ENCODE peak calls at places on chromosomes 3 and 15, in seven cellular contexts. K is A673, F is AG04450, C is NT2/D1, S is cardiac muscle cell, D is PC-9, O is hepatocyte. T is an unnamed sample.
A peak's percentile ranks its signal among the peaks of the same experiment; 100 is the strongest.

GRCh38 chr3:149593416-149594160 is 64.2 kb downstream of the WWTR1 start:
- DNase-seq in F (no peak), S (no peak), K (no peak), O (no peak), D (no peak), C (no peak), T (no peak)

GRCh38 chr3:178318957-178319528 is 217.2 kb upstream of the KCNMB2 start:
- DNase-seq in F (no peak), C (no peak), S (no peak), K (no peak), D (no peak), O (peak; percentile 23), T (no peak)

GRCh38 chr3:38131621-38132369 is 5.1 kb downstream of the ACAA1 start:
- DNase-seq in S (peak; percentile 59), D (no peak), K (peak; percentile 22), C (no peak), O (peak; percentile 44), F (no peak), T (no peak)

GRCh38 chr15:23877502-23878412 is 190.7 kb upstream of the NDN start:
- DNase-seq in O (peak; percentile 84), F (no peak), S (peak; percentile 81), K (peak; percentile 23), D (peak; percentile 26), C (peak; percentile 69), T (no peak)

GRCh38 chr3:133455960-133456359 is 56.1 kb downstream of the BFSP2 start:
- DNase-seq in O (no peak), F (no peak), S (no peak), K (no peak), D (no peak), C (no peak), T (no peak)

GRCh38 chr15:101346928-101347327 is 51.9 kb upstream of the SNRPA1 start:
- DNase-seq in O (no peak), S (no peak), D (no peak), F (no peak), K (peak; percentile 18), C (no peak), T (no peak)

GRCh38 chr3:195260286-195260905 is 10.6 kb downstream of the XXYLT1 start:
- DNase-seq in S (peak; percentile 25), O (peak; percentile 46), F (no peak), D (no peak), C (no peak), K (peak; percentile 38), T (no peak)

GRCh38 chr15:66498501-66499386 is 1.2 kb upstream of the SNAPC5 start:
- DNase-seq in D (no peak), O (peak; percentile 24), C (no peak), F (no peak), K (peak; percentile 67), S (peak; percentile 22), T (no peak)

GRCh38 chr3:39193391-39193790 is 996 bp upstream of the XIRP1 start:
- DNase-seq in K (no peak), F (no peak), O (no peak), D (no peak), S (no peak), C (no peak), T (no peak)

GRCh38 chr3:87359025-87359424 is 82.6 kb upstream of the POU1F1 start:
- DNase-seq in D (no peak), O (no peak), C (no peak), F (no peak), K (no peak), S (no peak), T (no peak)

GRCh38 chr3:180990494-180990893 is 958 bp upstream of the DNAJC19 start:
- DNase-seq in D (no peak), K (no peak), S (no peak), C (no peak), O (no peak), F (no peak), T (no peak)

GRCh38 chr3:76873509-76874242 is 166.2 kb upstream of the ROBO2 start:
- DNase-seq in C (peak; percentile 25), O (peak; percentile 6), D (no peak), F (no peak), K (no peak), S (no peak), T (no peak)

GRCh38 chr3:46643701-46644100 is 31.4 kb downstream of the FAM240A start:
- DNase-seq in C (no peak), K (no peak), O (no peak), S (no peak), D (no peak), F (no peak), T (no peak)

GRCh38 chr15:72195101-72195511 is 2.5 kb downstream of the GRAMD2A start:
- DNase-seq in D (no peak), F (no peak), S (no peak), O (no peak), K (no peak), C (no peak), T (no peak)

GRCh38 chr15:89893696-89894450 is at the start of gene AP3S2:
- DNase-seq in O (peak; percentile 95), F (peak; percentile 85), K (peak; percentile 95), S (peak; percentile 92), D (peak; percentile 94), C (peak; percentile 92), T (peak; percentile 83)

GRCh38 chr3:43468141-43468540 is 153.7 kb downstream of the ANO10 start:
- DNase-seq in K (peak; percentile 0), C (no peak), O (no peak), S (no peak), F (no peak), D (no peak), T (no peak)

GRCh38 chr15:27790270-27790669 is 308.8 kb downstream of the OCA2 start:
- DNase-seq in S (no peak), O (no peak), K (no peak), F (no peak), C (no peak), D (no peak), T (no peak)

GRCh38 chr3:65436580-65436979 is 602.1 kb downstream of the MAGI1 start:
- DNase-seq in O (peak; percentile 15), S (peak; percentile 25), C (peak; percentile 23), D (peak; percentile 15), K (peak; percentile 29), F (no peak), T (no peak)

GRCh38 chr3:177357352-177358084 is 160.2 kb upstream of the TBL1XR1 start:
- DNase-seq in K (peak; percentile 88), D (peak; percentile 82), S (no peak), F (peak; percentile 39), C (no peak), O (peak; percentile 83), T (no peak)

GRCh38 chr3:139198929-139199328 is 144.9 kb upstream of the MRPS22 start:
- DNase-seq in S (no peak), D (no peak), F (no peak), K (no peak), O (no peak), C (no peak), T (no peak)

GRCh38 chr3:3806856-3807255 is 7.6 kb downstream of the LRRN1 start:
- DNase-seq in O (no peak), D (no peak), K (no peak), C (no peak), F (no peak), S (no peak), T (no peak)

GRCh38 chr15:90564109-90564508 is 34.4 kb downstream of the CRTC3 start:
- DNase-seq in S (no peak), C (no peak), O (no peak), K (no peak), F (no peak), D (no peak), T (no peak)

GRCh38 chr3:81195483-81195882 is 566.0 kb downstream of the GBE1 start:
- DNase-seq in F (no peak), D (no peak), O (no peak), S (no peak), K (no peak), C (no peak), T (no peak)

GRCh38 chr3:25288416-25288815 is 139.6 kb upstream of the RARB start:
- DNase-seq in C (no peak), K (no peak), O (no peak), F (no peak), S (no peak), D (no peak), T (no peak)

GRCh38 chr3:48966876-48967361 is 23.1 kb upstream of the P4HTM start:
- DNase-seq in O (no peak), F (no peak), C (no peak), D (no peak), S (no peak), K (no peak), T (no peak)

GRCh38 chr15:101169457-101170071 is 82.3 kb downstream of the CHSY1 start:
- DNase-seq in S (no peak), K (no peak), F (no peak), D (no peak), C (no peak), O (no peak), T (no peak)

GRCh38 chr3:152388631-152389030 is 119.9 kb downstream of the MBNL1 start:
- DNase-seq in S (no peak), D (no peak), K (no peak), C (no peak), O (no peak), F (no peak), T (no peak)

GRCh38 chr15:47300035-47300434 is 417.3 kb upstream of the SEMA6D start:
- DNase-seq in C (no peak), O (peak; percentile 26), S (no peak), K (peak; percentile 62), F (no peak), D (no peak), T (no peak)
- H3K9me3 ChIP-seq in C (no peaks in the 10 kb centered on the region), O (no peaks in the 10 kb centered on the region), S (no peaks in the 10 kb centered on the region), K (no peaks in the 10 kb centered on the region), F (no peaks in the 10 kb centered on the region), D (no peaks in the 10 kb centered on the region), T (no peaks in the 10 kb centered on the region)

DNA sequence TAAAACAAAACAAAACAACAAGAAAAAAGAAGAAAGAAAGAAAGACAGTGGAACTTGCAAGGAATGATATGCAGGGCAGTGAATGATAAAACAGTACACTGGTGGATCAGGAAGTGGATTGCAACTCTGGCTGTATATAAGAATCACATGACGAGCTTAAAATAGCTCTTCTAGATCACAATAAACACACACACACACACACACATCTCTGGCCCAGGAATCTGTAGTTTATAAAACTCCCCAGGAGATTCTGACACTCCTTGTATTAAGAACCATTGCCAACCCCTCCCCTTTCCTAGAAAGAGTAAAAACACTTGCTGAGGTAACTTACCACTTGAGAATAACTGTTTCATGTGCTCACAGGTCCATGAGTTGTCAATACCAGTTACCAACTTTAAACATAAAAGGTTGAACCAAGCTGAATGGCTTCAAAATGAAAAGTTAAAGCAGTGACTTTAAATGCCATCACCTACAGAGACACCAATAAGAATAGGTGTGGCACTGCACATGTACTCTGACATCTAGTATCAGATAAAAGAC is 4.0 kb downstream of the CPOX start:
- DNase-seq in O (no peak), C (no peak), K (no peak), F (no peak), S (no peak), D (no peak), T (no peak)
- H3K9me3 ChIP-seq in O (no peaks in the 10 kb centered on the region), C (no peaks in the 10 kb centered on the region), K (no peaks in the 10 kb centered on the region), F (no peaks in the 10 kb centered on the region), S (no peaks in the 10 kb centered on the region), D (no peaks in the 10 kb centered on the region), T (no peaks in the 10 kb centered on the region)

GRCh38 chr3:147417896-147418295 is 8.7 kb downstream of the ZIC1 start:
- DNase-seq in S (no peak), D (no peak), C (no peak), O (no peak), F (no peak), K (no peak), T (no peak)
- H3K9me3 ChIP-seq in S (no peaks in the 10 kb centered on the region), D (no peaks in the 10 kb centered on the region), C (no peaks in the 10 kb centered on the region), O (no peaks in the 10 kb centered on the region), F (peaks cover 24% of the 10 kb centered on the region), K (no peaks in the 10 kb centered on the region), T (peaks cover 3% of the 10 kb centered on the region)

GRCh38 chr3:136942796-136943195 is 15.0 kb upstream of the IL20RB start:
- DNase-seq in D (no peak), O (no peak), S (peak; percentile 2), C (no peak), K (no peak), F (no peak), T (no peak)
- H3K9me3 ChIP-seq in D (no peaks in the 10 kb centered on the region), O (no peaks in the 10 kb centered on the region), S (no peaks in the 10 kb centered on the region), C (no peaks in the 10 kb centered on the region), K (peaks cover 6% of the 10 kb centered on the region), F (no peaks in the 10 kb centered on the region), T (no peaks in the 10 kb centered on the region)